ENCODE peak calls at places on chromosome 18, in seven cellular contexts. E, X, J, K, T, O and Q are unnamed samples.
A peak's percentile ranks its signal among the peaks of the same experiment; 100 is the strongest.

GRCh38 chr18:42141439-42141838 is 186.4 kb downstream of the PIK3C3 start:
- DNase-seq in X (no peak), K (peak; percentile 9), J (no peak), O (no peak), T (no peak), E (no peak), Q (no peak)

GRCh38 chr18:74286106-74286856 is 5.5 kb downstream of the CYB5A start:
- DNase-seq in J (no peak), E (no peak), X (no peak), O (no peak), T (no peak), K (peak; percentile 19), Q (no peak)

GRCh38 chr18:47618758-47619157 is 311.7 kb downstream of the SMAD2 start:
- DNase-seq in T (no peak), X (no peak), E (no peak), J (no peak), O (no peak), K (no peak), Q (no peak)

GRCh38 chr18:69282371-69282770 is 118.3 kb upstream of the DOK6 start:
- DNase-seq in K (no peak), O (no peak), E (no peak), J (no peak), T (no peak), X (no peak), Q (no peak)

GRCh38 chr18:30810580-30810979 is 232.0 kb downstream of the DSC3 start:
- DNase-seq in T (no peak), J (no peak), K (no peak), E (no peak), O (no peak), X (no peak), Q (no peak)

GRCh38 chr18:73564073-73564472 is 583.6 kb downstream of the FBXO15 start:
- DNase-seq in J (no peak), E (no peak), K (peak; percentile 90), X (no peak), T (no peak), O (no peak), Q (no peak)

GRCh38 chr18:50853863-50854271 is 25.1 kb upstream of the ME2 start:
- DNase-seq in T (no peak), E (peak; percentile 37), O (no peak), J (no peak), K (no peak), X (no peak), Q (no peak)

GRCh38 chr18:45173327-45173726 is 441.9 kb upstream of the SLC14A2 start:
- DNase-seq in O (no peak), J (no peak), T (no peak), K (no peak), X (no peak), E (no peak), Q (no peak)

GRCh38 chr18:11955299-11956029 is 25.8 kb upstream of the IMPA2 start:
- DNase-seq in E (no peak), J (no peak), K (peak; percentile 73), X (peak; percentile 82), T (no peak), O (peak; percentile 63), Q (no peak)

GRCh38 chr18:61616111-61616610 is 276.6 kb downstream of the RNF152 start:
- DNase-seq in O (no peak), T (no peak), X (peak; percentile 31), E (no peak), J (no peak), K (no peak), Q (no peak)

GRCh38 chr18:62183578-62184195 is 3.2 kb downstream of the PIGN start:
- DNase-seq in X (no peak), K (peak; percentile 61), E (peak; percentile 13), T (no peak), J (no peak), O (peak; percentile 20), Q (no peak)

GRCh38 chr18:59500765-59501164 is 141.7 kb upstream of the LMAN1 start:
- DNase-seq in E (no peak), J (no peak), K (no peak), X (no peak), T (no peak), O (no peak), Q (no peak)

GRCh38 chr18:75256376-75256775 is 45.8 kb downstream of the TSHZ1 start:
- DNase-seq in X (no peak), O (no peak), J (no peak), K (no peak), T (no peak), E (no peak), Q (no peak)

GRCh38 chr18:74115046-74115445 is 32.6 kb downstream of the FBXO15 start:
- DNase-seq in E (no peak), X (no peak), O (no peak), K (peak; percentile 71), J (no peak), T (no peak), Q (no peak)

GRCh38 chr18:10518595-10519273 is 7.1 kb upstream of the NAPG start:
- DNase-seq in E (no peak), X (no peak), O (peak; percentile 70), J (peak; percentile 56), T (no peak), K (peak; percentile 28), Q (no peak)

GRCh38 chr18:45662468-45662867 is 47.2 kb downstream of the SLC14A2 start:
- DNase-seq in K (peak; percentile 36), J (no peak), E (no peak), O (no peak), T (no peak), X (no peak), Q (no peak)

GRCh38 chr18:72207280-72207679 is 336.9 kb downstream of the CBLN2 start:
- DNase-seq in T (no peak), O (no peak), X (no peak), E (no peak), J (no peak), K (no peak), Q (no peak)

GRCh38 chr18:47287911-47288635 is 36.6 kb upstream of the SKOR2 start:
- DNase-seq in X (no peak), E (no peak), K (no peak), J (no peak), T (no peak), O (no peak), Q (no peak)

GRCh38 chr18:77749189-77749588 is 499.5 kb downstream of the GALR1 start:
- DNase-seq in K (no peak), J (no peak), X (peak; percentile 50), E (no peak), O (no peak), T (no peak), Q (no peak)

GRCh38 chr18:45589559-45590041 is 25.7 kb upstream of the SLC14A2 start:
- DNase-seq in E (no peak), K (peak; percentile 64), J (peak; percentile 53), X (no peak), O (peak; percentile 51), T (no peak), Q (no peak)

GRCh38 chr18:74831571-74832250 is 234.0 kb downstream of the ZNF407 start:
- DNase-seq in J (no peak), K (no peak), X (no peak), O (no peak), T (no peak), E (no peak), Q (no peak)

GRCh38 chr18:37564796-37565137 is 831 bp downstream of the CELF4 start:
- DNase-seq in T (no peak), E (no peak), J (peak; percentile 74), K (no peak), X (peak; percentile 82), O (peak; percentile 18), Q (no peak)

GRCh38 chr18:13427354-13427753 is 208.8 kb downstream of the LDLRAD4 start:
- DNase-seq in T (no peak), E (no peak), X (no peak), K (no peak), J (peak; percentile 43), O (peak; percentile 33), Q (peak; percentile 41)

GRCh38 chr18:70276416-70277145 is 12.3 kb upstream of the SOCS6 start:
- DNase-seq in T (no peak), J (no peak), E (no peak), O (no peak), K (no peak), X (no peak), Q (no peak)

DNA sequence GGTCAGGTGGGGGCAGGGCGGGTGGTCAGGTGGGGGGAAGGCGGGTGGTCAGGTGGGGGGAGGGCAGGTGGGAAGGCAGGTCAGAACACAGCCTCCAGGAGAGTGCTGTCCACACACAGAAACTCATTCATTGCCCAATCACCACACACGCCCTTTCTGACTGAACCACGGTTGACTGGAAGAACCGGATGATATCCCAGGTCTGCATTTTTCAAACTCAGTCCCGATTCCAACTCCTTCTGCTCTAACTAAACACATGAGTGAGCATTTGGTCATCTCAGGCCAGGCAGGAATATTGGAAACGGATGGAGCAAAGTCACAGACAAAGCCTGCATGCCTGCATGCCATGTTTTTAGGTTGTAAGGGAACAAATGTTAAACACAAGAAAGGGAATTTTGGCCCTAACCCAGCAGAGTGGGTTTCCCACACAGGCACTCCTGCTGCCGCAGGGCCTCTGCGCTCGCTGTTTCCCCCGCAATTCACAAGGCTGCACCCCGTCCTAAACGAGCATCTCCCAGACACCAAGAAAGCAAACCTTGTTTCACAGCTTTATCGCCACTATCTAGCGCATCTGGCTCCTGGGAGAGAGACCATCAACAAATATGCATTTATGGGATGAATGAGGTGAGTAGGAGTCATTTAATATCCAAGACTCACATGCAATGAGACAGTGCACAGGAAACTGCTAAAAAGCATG is 100.1 kb downstream of the ZNF516 start:
- DNase-seq in O (peak; percentile 17), K (peak; percentile 73), T (no peak), E (no peak), J (no peak), X (no peak), Q (no peak)
- TF ChIP-seq CTCF in O (no peak), K (no peak), T (no peak), E (no peak), J (no peak), X (no peak), Q (no peak)

GRCh38 chr18:5841518-5841917 is 53.8 kb downstream of the TMEM200C start:
- DNase-seq in X (no peak), O (no peak), J (no peak), E (no peak), K (no peak), T (no peak), Q (no peak)
- TF ChIP-seq CTCF in X (no peak), O (no peak), J (peak; percentile 10), E (no peak), K (no peak), T (no peak), Q (no peak)

GRCh38 chr18:79068946-79069791 is at the start of gene ATP9B:
- DNase-seq in K (peak; percentile 95), E (peak; percentile 63), J (peak; percentile 97), T (peak; percentile 99), X (peak; percentile 97), O (peak; percentile 97), Q (peak; percentile 94)
- TF ChIP-seq CTCF in K (peak; percentile 23), E (no peak), J (no peak), T (no peak), X (no peak), O (no peak), Q (no peak)

DNA sequence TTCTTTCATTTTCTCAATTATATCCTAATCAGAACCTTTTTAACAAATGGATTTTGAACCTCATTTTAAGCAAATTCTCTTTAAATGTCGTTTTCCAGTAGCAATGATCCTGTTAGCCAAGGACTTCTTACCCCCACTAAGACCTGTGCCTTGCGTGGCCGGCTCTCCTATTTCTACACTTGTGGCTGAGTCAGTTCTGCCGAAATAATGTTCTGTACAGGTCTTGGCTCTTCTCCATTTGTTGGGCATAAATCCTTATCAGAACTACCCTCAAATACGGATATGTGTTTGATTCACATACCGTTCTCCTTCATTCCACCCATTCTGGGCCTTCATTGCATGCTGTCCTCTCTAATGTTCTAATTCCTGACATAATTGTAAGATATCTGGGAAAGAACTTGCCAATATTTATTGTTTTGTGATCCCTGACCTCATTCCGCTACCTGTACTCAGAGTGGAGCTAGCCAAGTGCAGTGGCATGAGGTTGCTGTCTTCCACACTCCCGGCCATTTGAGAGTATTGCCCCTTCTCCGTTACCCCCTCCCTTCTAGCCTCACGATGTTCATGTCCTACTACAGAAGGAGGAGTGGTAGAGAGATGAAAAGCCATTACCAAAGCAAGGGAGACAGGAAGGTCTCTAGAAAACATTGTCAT is 78.7 kb downstream of the MYOM1 start:
- DNase-seq in T (no peak), O (no peak), E (no peak), K (no peak), J (no peak), X (no peak), Q (no peak)
- TF ChIP-seq CTCF in T (no peak), O (no peak), E (no peak), K (no peak), J (no peak), X (no peak), Q (no peak)